ENCODE peak calls at places on chromosomes 4 and X, in nine cellular contexts. One of them, this sample, is unnamed.
A peak's percentile ranks its signal among the peaks of the same experiment; 100 is the strongest.

GRCh38 chrX:135737361-135738071 is 24.1 kb downstream of the CT45A1 start:
- DNase-seq in CD8-positive, alpha-beta memory T cell: no peak
- DNase-seq in GM06990: no peak
- DNase-seq in astrocyte of the cerebellum: no peak
- DNase-seq in suprapubic skin: no peak
- DNase-seq in fibroblast of mammary gland: peak; percentile 3
- DNase-seq in adrenal gland: no peak
- DNase-seq in brain microvascular endothelial cell: no peak
- DNase-seq in GM12878: no peak
- DNase-seq in this sample: no peak

GRCh38 chr4:140098481-140099132 is 55.4 kb downstream of the MAML3 start:
- DNase-seq in fibroblast of mammary gland: peak; percentile 82
- DNase-seq in brain microvascular endothelial cell: no peak
- DNase-seq in suprapubic skin: no peak
- DNase-seq in astrocyte of the cerebellum: peak; percentile 55
- DNase-seq in adrenal gland: no peak
- DNase-seq in GM12878: no peak
- DNase-seq in CD8-positive, alpha-beta memory T cell: no peak
- DNase-seq in GM06990: no peak
- DNase-seq in this sample: no peak

GRCh38 chr4:22356996-22357596 is 158.8 kb downstream of the ADGRA3 start:
- DNase-seq in suprapubic skin: no peak
- DNase-seq in GM06990: no peak
- DNase-seq in astrocyte of the cerebellum: no peak
- DNase-seq in brain microvascular endothelial cell: peak; percentile 9
- DNase-seq in CD8-positive, alpha-beta memory T cell: peak; percentile 1
- DNase-seq in adrenal gland: no peak
- DNase-seq in GM12878: no peak
- DNase-seq in fibroblast of mammary gland: peak; percentile 61
- DNase-seq in this sample: no peak

GRCh38 chrX:84865113-84865512 is 138.6 kb upstream of the APOOL start:
- DNase-seq in GM12878: no peak
- DNase-seq in GM06990: no peak
- DNase-seq in brain microvascular endothelial cell: peak; percentile 2
- DNase-seq in astrocyte of the cerebellum: no peak
- DNase-seq in suprapubic skin: no peak
- DNase-seq in adrenal gland: no peak
- DNase-seq in CD8-positive, alpha-beta memory T cell: no peak
- DNase-seq in fibroblast of mammary gland: peak; percentile 84
- DNase-seq in this sample: peak; percentile 22

GRCh38 chrX:118975831-118976598 is 1.6 kb downstream of the LONRF3 start:
- DNase-seq in suprapubic skin: peak; percentile 87
- DNase-seq in CD8-positive, alpha-beta memory T cell: peak; percentile 35
- DNase-seq in fibroblast of mammary gland: peak; percentile 19
- DNase-seq in adrenal gland: peak; percentile 86
- DNase-seq in astrocyte of the cerebellum: no peak
- DNase-seq in brain microvascular endothelial cell: no peak
- DNase-seq in GM06990: peak; percentile 25
- DNase-seq in GM12878: no peak
- DNase-seq in this sample: no peak

GRCh38 chrX:45771114-45771513 is 570.4 kb upstream of the DIPK2B start:
- DNase-seq in suprapubic skin: no peak
- DNase-seq in CD8-positive, alpha-beta memory T cell: no peak
- DNase-seq in GM12878: no peak
- DNase-seq in GM06990: no peak
- DNase-seq in fibroblast of mammary gland: peak; percentile 97
- DNase-seq in brain microvascular endothelial cell: peak; percentile 87
- DNase-seq in astrocyte of the cerebellum: peak; percentile 62
- DNase-seq in adrenal gland: no peak
- DNase-seq in this sample: peak; percentile 65

GRCh38 chrX:4547218-4547836 is 833.9 kb upstream of the PRKX start:
- DNase-seq in brain microvascular endothelial cell: peak; percentile 11
- DNase-seq in astrocyte of the cerebellum: peak; percentile 16
- DNase-seq in adrenal gland: peak; percentile 62
- DNase-seq in fibroblast of mammary gland: peak; percentile 49
- DNase-seq in GM12878: peak; percentile 5
- DNase-seq in GM06990: peak; percentile 1
- DNase-seq in CD8-positive, alpha-beta memory T cell: peak; percentile 11
- DNase-seq in suprapubic skin: no peak
- DNase-seq in this sample: peak; percentile 6

GRCh38 chr4:69362351-69362750 is 82.1 kb downstream of the UGT2B28 start:
- DNase-seq in brain microvascular endothelial cell: no peak
- DNase-seq in fibroblast of mammary gland: no peak
- DNase-seq in astrocyte of the cerebellum: no peak
- DNase-seq in suprapubic skin: no peak
- DNase-seq in adrenal gland: no peak
- DNase-seq in GM06990: no peak
- DNase-seq in CD8-positive, alpha-beta memory T cell: no peak
- DNase-seq in GM12878: no peak
- DNase-seq in this sample: no peak

GRCh38 chrX:115350696-115351408 is 61.3 kb downstream of the LUZP4 start:
- DNase-seq in GM06990: no peak
- DNase-seq in suprapubic skin: no peak
- DNase-seq in brain microvascular endothelial cell: no peak
- DNase-seq in adrenal gland: no peak
- DNase-seq in GM12878: no peak
- DNase-seq in fibroblast of mammary gland: no peak
- DNase-seq in CD8-positive, alpha-beta memory T cell: no peak
- DNase-seq in astrocyte of the cerebellum: no peak
- DNase-seq in this sample: no peak

GRCh38 chr4:123415977-123416376 is 19.4 kb downstream of the SPRY1 start:
- DNase-seq in brain microvascular endothelial cell: peak; percentile 48
- DNase-seq in suprapubic skin: no peak
- DNase-seq in astrocyte of the cerebellum: no peak
- DNase-seq in CD8-positive, alpha-beta memory T cell: no peak
- DNase-seq in GM12878: no peak
- DNase-seq in GM06990: no peak
- DNase-seq in fibroblast of mammary gland: no peak
- DNase-seq in adrenal gland: no peak
- DNase-seq in this sample: no peak

GRCh38 chr4:169079942-169080827 is 70.1 kb upstream of the CBR4 start:
- DNase-seq in brain microvascular endothelial cell: peak; percentile 77
- DNase-seq in astrocyte of the cerebellum: peak; percentile 82
- DNase-seq in adrenal gland: peak; percentile 44
- DNase-seq in GM06990: peak; percentile 59
- DNase-seq in CD8-positive, alpha-beta memory T cell: no peak
- DNase-seq in suprapubic skin: no peak
- DNase-seq in fibroblast of mammary gland: peak; percentile 74
- DNase-seq in GM12878: peak; percentile 51
- DNase-seq in this sample: peak; percentile 71
- H3K4me3 ChIP-seq in brain microvascular endothelial cell: peak overlapping the region; percentile 5
- H3K4me3 ChIP-seq in astrocyte of the cerebellum: no peak overlapping the region
- H3K4me3 ChIP-seq in adrenal gland: peak overlapping the region; percentile 33
- H3K4me3 ChIP-seq in GM06990: peak overlapping the region; percentile 47
- H3K4me3 ChIP-seq in CD8-positive, alpha-beta memory T cell: no peak overlapping the region
- H3K4me3 ChIP-seq in suprapubic skin: peak overlapping the region; percentile 27
- H3K4me3 ChIP-seq in fibroblast of mammary gland: no peak overlapping the region
- H3K4me3 ChIP-seq in GM12878: peak overlapping the region; percentile 47
- H3K4me3 ChIP-seq in this sample: peak overlapping the region; percentile 10

GRCh38 chr4:184281231-184282139 is 63.8 kb upstream of the ENPP6 start:
- DNase-seq in suprapubic skin: no peak
- DNase-seq in brain microvascular endothelial cell: no peak
- DNase-seq in GM06990: peak; percentile 69
- DNase-seq in fibroblast of mammary gland: no peak
- DNase-seq in adrenal gland: no peak
- DNase-seq in CD8-positive, alpha-beta memory T cell: no peak
- DNase-seq in astrocyte of the cerebellum: no peak
- DNase-seq in GM12878: peak; percentile 88
- DNase-seq in this sample: no peak

GRCh38 chr4:184283659-184284335 is 66.1 kb upstream of the ENPP6 start:
- DNase-seq in GM06990: peak; percentile 70
- DNase-seq in fibroblast of mammary gland: no peak
- DNase-seq in astrocyte of the cerebellum: no peak
- DNase-seq in brain microvascular endothelial cell: no peak
- DNase-seq in suprapubic skin: no peak
- DNase-seq in CD8-positive, alpha-beta memory T cell: no peak
- DNase-seq in GM12878: no peak
- DNase-seq in adrenal gland: no peak
- DNase-seq in this sample: no peak

GRCh38 chr4:184280591-184281071 is 63.0 kb upstream of the ENPP6 start:
- DNase-seq in brain microvascular endothelial cell: no peak
- DNase-seq in fibroblast of mammary gland: no peak
- DNase-seq in suprapubic skin: no peak
- DNase-seq in astrocyte of the cerebellum: no peak
- DNase-seq in adrenal gland: no peak
- DNase-seq in CD8-positive, alpha-beta memory T cell: peak; percentile 17
- DNase-seq in GM06990: peak; percentile 62
- DNase-seq in GM12878: peak; percentile 95
- DNase-seq in this sample: no peak

GRCh38 chr4:184282895-184283654 is 65.4 kb upstream of the ENPP6 start:
- DNase-seq in GM06990: peak; percentile 84
- DNase-seq in CD8-positive, alpha-beta memory T cell: no peak
- DNase-seq in fibroblast of mammary gland: no peak
- DNase-seq in GM12878: peak; percentile 97
- DNase-seq in adrenal gland: no peak
- DNase-seq in brain microvascular endothelial cell: no peak
- DNase-seq in astrocyte of the cerebellum: no peak
- DNase-seq in suprapubic skin: no peak
- DNase-seq in this sample: no peak

GRCh38 chr4:184282251-184282713 is 64.6 kb upstream of the ENPP6 start:
- DNase-seq in astrocyte of the cerebellum: no peak
- DNase-seq in suprapubic skin: no peak
- DNase-seq in GM06990: peak; percentile 77
- DNase-seq in adrenal gland: no peak
- DNase-seq in fibroblast of mammary gland: no peak
- DNase-seq in CD8-positive, alpha-beta memory T cell: peak; percentile 20
- DNase-seq in brain microvascular endothelial cell: no peak
- DNase-seq in GM12878: peak; percentile 80
- DNase-seq in this sample: no peak
- H3K4me3 ChIP-seq in astrocyte of the cerebellum: no peak overlapping the region
- H3K4me3 ChIP-seq in suprapubic skin: no peak overlapping the region
- H3K4me3 ChIP-seq in GM06990: peak overlapping the region; percentile 19
- H3K4me3 ChIP-seq in adrenal gland: no peak overlapping the region
- H3K4me3 ChIP-seq in fibroblast of mammary gland: no peak overlapping the region
- H3K4me3 ChIP-seq in CD8-positive, alpha-beta memory T cell: no peak overlapping the region
- H3K4me3 ChIP-seq in brain microvascular endothelial cell: no peak overlapping the region
- H3K4me3 ChIP-seq in GM12878: peak overlapping the region; percentile 25
- H3K4me3 ChIP-seq in this sample: no peak overlapping the region

DNA sequence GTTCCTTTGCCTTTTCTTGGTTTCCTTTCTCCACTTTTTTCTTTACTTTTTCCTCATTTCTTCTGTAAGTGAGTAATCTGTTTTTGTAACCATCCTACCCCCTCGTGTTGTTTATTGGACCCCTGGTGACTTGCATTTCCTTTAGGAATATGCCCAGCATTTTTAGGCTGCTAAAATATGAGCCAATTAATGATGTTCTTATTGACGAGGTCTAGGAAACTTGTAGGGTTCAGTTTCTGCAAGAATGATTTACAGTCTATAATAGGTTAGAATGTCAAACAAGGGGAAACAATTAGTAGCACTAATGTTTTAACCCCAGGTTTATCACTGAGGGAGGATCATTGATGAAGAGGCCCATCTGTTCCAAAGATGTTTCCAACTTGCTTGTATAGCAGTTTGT is 79.0 kb downstream of the CPE start:
- DNase-seq in CD8-positive, alpha-beta memory T cell: no peak
- DNase-seq in GM12878: no peak
- DNase-seq in astrocyte of the cerebellum: no peak
- DNase-seq in suprapubic skin: no peak
- DNase-seq in brain microvascular endothelial cell: no peak
- DNase-seq in GM06990: no peak
- DNase-seq in fibroblast of mammary gland: no peak
- DNase-seq in adrenal gland: no peak
- DNase-seq in this sample: no peak
- H3K4me3 ChIP-seq in CD8-positive, alpha-beta memory T cell: no peak overlapping the region
- H3K4me3 ChIP-seq in GM12878: no peak overlapping the region
- H3K4me3 ChIP-seq in astrocyte of the cerebellum: no peak overlapping the region
- H3K4me3 ChIP-seq in suprapubic skin: no peak overlapping the region
- H3K4me3 ChIP-seq in brain microvascular endothelial cell: no peak overlapping the region
- H3K4me3 ChIP-seq in GM06990: no peak overlapping the region
- H3K4me3 ChIP-seq in fibroblast of mammary gland: no peak overlapping the region
- H3K4me3 ChIP-seq in adrenal gland: no peak overlapping the region
- H3K4me3 ChIP-seq in this sample: no peak overlapping the region

DNA sequence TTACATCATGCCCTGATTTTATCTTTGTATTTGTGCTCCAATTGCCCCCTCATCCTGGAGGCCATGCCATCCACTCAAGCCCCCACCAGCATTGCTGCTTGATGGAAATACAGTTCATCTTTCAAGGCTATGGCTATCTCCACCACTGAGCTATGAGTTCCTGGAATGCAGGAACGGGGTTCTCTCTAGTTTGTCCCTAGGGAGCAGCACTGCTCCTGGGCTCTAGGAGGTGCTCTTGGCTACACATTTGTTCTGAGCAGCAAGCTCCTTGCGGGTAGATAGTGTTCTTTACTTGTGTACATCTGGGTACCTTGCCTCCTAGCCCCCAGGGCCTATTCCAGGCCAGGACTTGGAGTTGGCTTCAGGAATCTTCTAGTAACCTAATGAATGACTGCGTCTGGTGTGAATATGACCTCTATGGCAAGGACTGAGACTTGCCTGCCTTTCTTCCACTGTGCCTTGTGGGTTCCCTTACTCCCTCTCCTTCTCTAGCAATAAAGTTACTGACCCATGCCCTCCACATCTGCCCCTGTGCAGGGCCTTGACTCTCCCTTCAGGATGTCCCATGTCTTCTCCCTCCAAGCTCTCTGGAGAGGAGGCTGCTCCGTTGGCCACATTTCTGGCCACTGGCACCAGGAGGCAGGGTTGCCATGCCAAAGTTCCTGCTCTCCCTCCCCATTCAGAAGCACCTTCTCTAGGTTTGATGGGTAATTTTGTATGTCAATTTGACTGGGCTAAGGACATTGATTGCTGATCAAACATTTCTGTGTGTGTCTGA is 7.6 kb downstream of the CITED1 start:
- DNase-seq in GM12878: no peak
- DNase-seq in adrenal gland: no peak
- DNase-seq in brain microvascular endothelial cell: no peak
- DNase-seq in GM06990: no peak
- DNase-seq in suprapubic skin: no peak
- DNase-seq in fibroblast of mammary gland: peak; percentile 56
- DNase-seq in astrocyte of the cerebellum: no peak
- DNase-seq in CD8-positive, alpha-beta memory T cell: no peak
- DNase-seq in this sample: no peak
- H3K4me3 ChIP-seq in GM12878: no peak overlapping the region
- H3K4me3 ChIP-seq in adrenal gland: no peak overlapping the region
- H3K4me3 ChIP-seq in brain microvascular endothelial cell: no peak overlapping the region
- H3K4me3 ChIP-seq in GM06990: no peak overlapping the region
- H3K4me3 ChIP-seq in suprapubic skin: no peak overlapping the region
- H3K4me3 ChIP-seq in fibroblast of mammary gland: no peak overlapping the region
- H3K4me3 ChIP-seq in astrocyte of the cerebellum: no peak overlapping the region
- H3K4me3 ChIP-seq in CD8-positive, alpha-beta memory T cell: no peak overlapping the region
- H3K4me3 ChIP-seq in this sample: no peak overlapping the region